ENCODE peak calls at places on chromosomes 4 and X, in five cellular contexts. L is OCI-LY7; S is CD8-positive, alpha-beta T cell; T is upper lobe of right lung; N is body of pancreas. A is an unnamed sample.

GRCh38 chrX:103831803-103832544 is at the start of gene RAB9B:
- DNase-seq in L (no peak), S (peak; percentile 10), T (peak; percentile 83), N (peak; percentile 78), A (no peak)

GRCh38 chr4:127849505-127850234 is 31.0 kb upstream of the PLK4 start:
- DNase-seq in L (no peak), S (no peak), T (no peak), N (no peak), A (no peak)

GRCh38 chr4:13454786-13455185 is 29.4 kb downstream of the RAB28 start:
- DNase-seq in L (no peak), S (no peak), T (no peak), N (no peak), A (no peak)

GRCh38 chr4:29311231-29311630 is 1408.9 kb upstream of the PCDH7 start:
- DNase-seq in L (no peak), S (no peak), T (no peak), N (no peak), A (no peak)

GRCh38 chr4:142671516-142671915 is 174.6 kb downstream of the INPP4B start:
- DNase-seq in L (no peak), S (no peak), T (no peak), N (no peak), A (no peak)

GRCh38 chrX:9928083-9928482 is 39.1 kb upstream of the CLDN34 start:
- DNase-seq in L (no peak), S (no peak), T (no peak), N (no peak), A (no peak)

GRCh38 chr4:180363817-180364216 is 1879.4 kb upstream of the TENM3 start:
- DNase-seq in L (no peak), S (no peak), T (no peak), N (no peak), A (no peak)

GRCh38 chrX:40006025-40007017 is 91.4 kb downstream of the BCOR start:
- DNase-seq in L (no peak), S (no peak), T (peak; percentile 73), N (peak; percentile 59), A (no peak)

GRCh38 chr4:98794565-98795205 is 134.2 kb downstream of the EIF4E start:
- DNase-seq in L (no peak), S (no peak), T (no peak), N (no peak), A (peak; percentile 33)

GRCh38 chr4:112604590-112604989 is 32.1 kb downstream of the ZGRF1 start:
- DNase-seq in L (peak; percentile 46), S (no peak), T (no peak), N (peak; percentile 31), A (peak; percentile 25)

GRCh38 chr4:16066586-16067128 is 17.2 kb downstream of the PROM1 start:
- DNase-seq in L (no peak), S (no peak), T (no peak), N (no peak), A (no peak)

GRCh38 chr4:147366164-147366563 is 114.7 kb upstream of the EDNRA start:
- DNase-seq in L (no peak), S (no peak), T (no peak), N (no peak), A (no peak)

GRCh38 chr4:166252487-166253402 is 379.7 kb downstream of the TLL1 start:
- DNase-seq in L (peak; percentile 28), S (no peak), T (no peak), N (no peak), A (no peak)

GRCh38 chrX:15441464-15441863 is 51.7 kb downstream of the PIR start:
- DNase-seq in L (no peak), S (no peak), T (no peak), N (no peak), A (no peak)

GRCh38 chr4:153765836-153766235 is 6.0 kb upstream of the RNF175 start:
- DNase-seq in L (no peak), S (no peak), T (no peak), N (no peak), A (no peak)

GRCh38 chr4:174041555-174042110 is 241.8 kb downstream of the FBXO8 start:
- DNase-seq in L (no peak), S (no peak), T (no peak), N (no peak), A (no peak)

GRCh38 chr4:13988347-13989265 is 361.1 kb upstream of the BOD1L1 start:
- DNase-seq in L (no peak), S (no peak), T (no peak), N (peak; percentile 24), A (peak; percentile 87)

GRCh38 chr4:25172964-25173917 is 13.0 kb upstream of the SEPSECS start:
- DNase-seq in L (no peak), S (no peak), T (no peak), N (no peak), A (peak; percentile 99)

GRCh38 chrX:16868920-16869319 is 1.2 kb downstream of the RBBP7 start:
- DNase-seq in L (no peak), S (no peak), T (no peak), N (no peak), A (no peak)

GRCh38 chr4:57219389-57219890 is 109.3 kb upstream of the IGFBP7 start:
- DNase-seq in L (no peak), S (no peak), T (no peak), N (no peak), A (no peak)

GRCh38 chr4:38856046-38856445 is 571 bp downstream of the TLR6 start:
- DNase-seq in L (peak; percentile 69), S (no peak), T (no peak), N (no peak), A (no peak)

GRCh38 chr4:2095236-2096072 is 36.3 kb downstream of the NAT8L start:
- DNase-seq in L (no peak), S (no peak), T (no peak), N (no peak), A (no peak)

GRCh38 chr4:66791686-66792085 is 753.6 kb downstream of the CENPC start:
- DNase-seq in L (no peak), S (no peak), T (no peak), N (no peak), A (no peak)

GRCh38 chr4:62250100-62250499 is 1050.0 kb downstream of the ADGRL3 start:
- DNase-seq in L (no peak), S (no peak), T (no peak), N (no peak), A (no peak)

GRCh38 chr4:14719053-14719452 is 283.2 kb upstream of the CPEB2 start:
- DNase-seq in L (no peak), S (no peak), T (no peak), N (peak; percentile 37), A (peak; percentile 8)

GRCh38 chrX:118780509-118780908 is 43.1 kb upstream of the ZCCHC12 start:
- DNase-seq in L (no peak), S (no peak), T (no peak), N (no peak), A (no peak)

DNA sequence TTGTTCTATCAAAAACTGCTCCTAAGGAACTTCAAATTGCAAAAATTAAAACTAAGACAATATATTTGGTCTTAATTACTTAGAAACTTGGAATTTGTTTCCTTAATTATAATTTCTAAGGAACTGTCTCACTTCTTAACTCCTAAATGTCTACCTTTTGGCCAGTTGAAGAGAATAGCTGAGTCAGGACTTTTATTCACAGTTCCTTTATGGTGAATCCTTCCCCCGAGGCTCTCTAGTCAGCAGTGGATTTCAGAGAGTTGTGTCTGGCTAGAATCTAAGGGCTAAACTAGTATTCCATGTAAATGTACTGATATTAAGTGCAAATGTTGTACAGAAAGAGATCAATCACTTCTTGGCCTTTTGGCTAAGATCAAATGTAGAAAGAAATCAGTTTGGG is 69.3 kb downstream of the AMMECR1 start:
- DNase-seq in L (no peak), S (no peak), T (no peak), N (no peak), A (no peak)
- TF ChIP-seq CTCF in L (no peak), S (no peak), T (no peak), N (no peak), A (no peak)

GRCh38 chr4:32519060-32519459 is 1798.9 kb downstream of the PCDH7 start:
- DNase-seq in L (peak; percentile 43), S (no peak), T (no peak), N (no peak), A (no peak)
- H3K4me3 ChIP-seq in L (peak overlapping the region; percentile 28), S (no peak overlapping the region), T (no peak overlapping the region), N (no peak overlapping the region), A (no peak overlapping the region)

DNA sequence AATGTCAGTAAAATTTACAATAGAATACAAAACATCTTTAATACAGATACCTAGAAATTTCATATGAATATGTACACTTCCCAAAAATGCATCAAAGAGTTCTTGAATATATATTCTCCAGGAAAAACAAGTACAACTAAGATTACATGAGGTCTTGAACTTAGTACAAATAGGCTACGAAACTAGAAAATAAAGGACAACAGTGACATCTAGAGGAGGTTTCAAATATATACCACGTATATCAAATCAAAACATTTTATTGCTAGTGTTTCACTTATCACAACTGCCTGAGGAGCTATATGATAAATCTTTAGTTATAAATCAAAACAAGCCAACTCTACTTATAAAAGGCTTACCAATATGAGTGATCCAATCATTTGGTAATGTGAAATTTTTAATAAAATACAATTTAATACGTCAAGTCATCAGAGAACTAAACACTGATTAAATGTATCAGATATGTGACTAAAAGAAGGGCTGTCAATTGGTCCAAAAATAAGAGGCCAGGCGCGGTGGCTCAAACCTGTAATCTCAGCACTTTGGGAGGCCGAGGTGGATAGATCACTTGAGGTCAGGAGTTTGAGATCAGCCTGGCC is 36.6 kb downstream of the ANAPC10 start:
- DNase-seq in L (peak; percentile 60), S (no peak), T (no peak), N (no peak), A (no peak)
- TF ChIP-seq CTCF in L (peak; percentile 86), S (peak; percentile 69), T (peak; percentile 54), N (peak; percentile 58), A (peak; percentile 27)

GRCh38 chrX:2708016-2708415 is 16.9 kb downstream of the CD99 start:
- DNase-seq in L (peak; percentile 55), S (no peak), T (no peak), N (no peak), A (no peak)
- H3K4me3 ChIP-seq in L (peak overlapping the region; percentile 54), S (no peak overlapping the region), T (no peak overlapping the region), N (no peak overlapping the region), A (no peak overlapping the region)

GRCh38 chrX:30308263-30309138 is 689 bp downstream of the NR0B1 start:
- DNase-seq in L (no peak), S (no peak), T (no peak), N (peak; percentile 12), A (no peak)
- TF ChIP-seq CTCF in L (no peak), S (no peak), T (no peak), N (no peak), A (no peak)